ENCODE peak calls at places on chromosomes 5 and 9, in six cellular contexts. G is T-helper 2 cell; A is GDM1; Q is mucosa of gallbladder; I is Jurkat, Clone E6-1; X is mesendoderm. E is an unnamed sample.

GRCh38 chr5:96614110-96614691 is 48.0 kb upstream of the CAST start:
- DNase-seq in X (peak), G (peak), A (peak), I (peak), Q (peak), E (peak)

GRCh38 chr5:133753856-133754255 is 141.5 kb upstream of the FSTL4 start:
- DNase-seq in G (no peak), X (no peak), I (no peak), Q (no peak), A (no peak), E (no peak)

GRCh38 chr5:163653526-163653925 is 148.1 kb downstream of the MAT2B start:
- DNase-seq in I (no peak), Q (no peak), G (no peak), A (no peak), X (no peak), E (no peak)

GRCh38 chr5:113296681-113297080 is 138.1 kb downstream of the TSSK1B start:
- DNase-seq in Q (no peak), A (no peak), G (no peak), I (no peak), X (no peak), E (no peak)

GRCh38 chr5:176542135-176542595 is 5.0 kb upstream of the RNF44 start:
- DNase-seq in G (peak), X (no peak), Q (no peak), A (peak), I (peak), E (no peak)

GRCh38 chr5:132422720-132423442 is 53.4 kb downstream of the SLC22A5 start:
- DNase-seq in G (peak), X (no peak), I (no peak), A (no peak), Q (peak), E (peak)

GRCh38 chr9:137761032-137761431 is 116.5 kb upstream of the CACNA1B start:
- DNase-seq in Q (no peak), I (no peak), G (peak), X (no peak), A (no peak), E (no peak)

GRCh38 chr5:102627311-102627710 is 127.8 kb upstream of the PAM start:
- DNase-seq in Q (no peak), I (no peak), G (no peak), A (no peak), X (no peak), E (no peak)

GRCh38 chr9:37028425-37029031 is 5.5 kb downstream of the PAX5 start:
- DNase-seq in A (no peak), X (peak), G (no peak), Q (no peak), I (no peak), E (no peak)

GRCh38 chr9:134863941-134864820 is 16.4 kb upstream of the FCN2 start:
- DNase-seq in A (no peak), G (no peak), Q (no peak), X (no peak), I (no peak), E (no peak)

GRCh38 chr5:35803221-35803651 is 53.5 kb upstream of the IL7R start:
- DNase-seq in X (peak), I (peak), A (peak), G (peak), Q (no peak), E (peak)

GRCh38 chr9:134617246-134617645 is 24.4 kb upstream of the COL5A1 start:
- DNase-seq in A (no peak), I (no peak), Q (no peak), G (no peak), X (no peak), E (no peak)

GRCh38 chr9:12702160-12702758 is 9.1 kb downstream of the TYRP1 start:
- DNase-seq in Q (peak), X (peak), G (no peak), I (no peak), A (no peak), E (peak)

GRCh38 chr5:75037106-75037505 is 15.3 kb downstream of the GCNT4 start:
- DNase-seq in Q (peak), I (no peak), G (no peak), A (no peak), X (peak), E (peak)

GRCh38 chr9:15524845-15525455 is 14.2 kb upstream of the PSIP1 start:
- DNase-seq in Q (no peak), G (no peak), I (no peak), A (no peak), X (no peak), E (no peak)

GRCh38 chr5:53560028-53560427 is 411 bp upstream of the NDUFS4 start:
- DNase-seq in A (no peak), Q (no peak), I (no peak), X (no peak), G (no peak), E (no peak)

GRCh38 chr5:65695896-65696295 is 26.0 kb downstream of the SGTB start:
- DNase-seq in Q (no peak), I (no peak), A (no peak), G (no peak), X (no peak), E (no peak)

GRCh38 chr5:178182158-178182876 is 4.9 kb downstream of the GMCL2 start:
- DNase-seq in G (no peak), Q (no peak), I (peak), X (peak), A (peak), E (peak)

GRCh38 chr5:98768160-98769005 is 5.1 kb upstream of the RGMB start:
- DNase-seq in G (peak), Q (peak), X (peak), A (peak), I (peak), E (peak)

GRCh38 chr5:52864884-52865283 is 77.2 kb downstream of the ITGA1 start:
- DNase-seq in X (no peak), G (no peak), Q (no peak), A (no peak), I (no peak), E (no peak)

GRCh38 chr5:99702565-99702964 is 773.8 kb upstream of the CHD1 start:
- DNase-seq in G (no peak), Q (no peak), X (no peak), I (no peak), A (no peak), E (no peak)

GRCh38 chr5:109690456-109691247 is 925 bp downstream of the MAN2A1 start:
- DNase-seq in G (peak), Q (peak), A (peak), X (peak), I (peak), E (peak)

GRCh38 chr5:57499262-57500050 is 16.8 kb upstream of the ACTBL2 start:
- DNase-seq in Q (no peak), X (peak), G (peak), A (no peak), I (no peak), E (peak)

GRCh38 chr5:81397169-81397568 is 3.2 kb upstream of the ACOT12 start:
- DNase-seq in Q (no peak), A (no peak), X (no peak), G (no peak), I (no peak), E (no peak)

GRCh38 chr9:89983411-89983810 is 378.6 kb downstream of the GADD45G start:
- DNase-seq in X (no peak), G (peak), I (no peak), A (no peak), Q (no peak), E (no peak)

GRCh38 chr9:112783551-112783954 is 33.0 kb downstream of the SNX30 start:
- DNase-seq in Q (no peak), A (no peak), G (no peak), I (no peak), X (no peak), E (peak)

GRCh38 chr5:83551826-83552225 is 80.3 kb downstream of the VCAN start:
- DNase-seq in Q (no peak), A (no peak), X (no peak), G (no peak), I (no peak), E (peak)

GRCh38 chr5:95798545-95798944 is 24.0 kb downstream of the GLRX start:
- DNase-seq in A (no peak), I (no peak), G (no peak), Q (no peak), X (no peak), E (no peak)